ENCODE peak calls at places on chromosomes 6 and 20, in six cellular contexts. C is adrenal gland, H is spleen, B is esophagus squamous epithelium, P is stomach, D is A549. M is an unnamed sample.

GRCh38 chr6:121055572-121056163 is 278.6 kb downstream of the TBC1D32 start:
- DNase-seq in C (no peak), H (no peak), B (no peak), P (no peak), D (peak), M (no peak)

GRCh38 chr6:134352786-134353480 is 35.0 kb upstream of the SGK1 start:
- DNase-seq in C (no peak), H (no peak), B (no peak), P (no peak), D (no peak), M (no peak)

GRCh38 chr6:160973311-160973710 is 18.3 kb upstream of the MAP3K4 start:
- DNase-seq in C (peak), H (no peak), B (no peak), P (no peak), D (no peak), M (peak)

GRCh38 chr6:1415416-1416063 is 26.2 kb downstream of the FOXF2 start:
- DNase-seq in C (no peak), H (no peak), B (no peak), P (no peak), D (no peak), M (no peak)

GRCh38 chr6:165906-166305 is 126.4 kb upstream of the DUSP22 start:
- DNase-seq in C (no peak), H (no peak), B (no peak), P (no peak), D (no peak), M (no peak)

GRCh38 chr20:25270829-25271251 is 23.0 kb downstream of the PYGB start:
- DNase-seq in C (peak), H (peak), B (no peak), P (peak), D (no peak), M (peak)

GRCh38 chr6:167550936-167551633 is 226.2 kb downstream of the TTLL2 start:
- DNase-seq in C (peak), H (peak), B (no peak), P (peak), D (no peak), M (peak)

GRCh38 chr20:35558981-35559693 is 17.3 kb downstream of the ERGIC3 start:
- DNase-seq in C (no peak), H (no peak), B (no peak), P (no peak), D (no peak), M (no peak)

GRCh38 chr6:67792996-67793395 is 842.1 kb upstream of the ADGRB3 start:
- DNase-seq in C (no peak), H (no peak), B (no peak), P (no peak), D (no peak), M (no peak)

GRCh38 chr20:9177278-9177677 is 108.4 kb downstream of the PLCB4 start:
- DNase-seq in C (no peak), H (no peak), B (no peak), P (no peak), D (peak), M (no peak)

GRCh38 chr6:160534050-160534696 is 129.9 kb downstream of the LPA start:
- DNase-seq in C (peak), H (peak), B (no peak), P (peak), D (peak), M (peak)

GRCh38 chr6:131979515-131980337 is 28.6 kb upstream of the CCN2 start:
- DNase-seq in C (no peak), H (no peak), B (no peak), P (no peak), D (no peak), M (no peak)

GRCh38 chr6:143678980-143679379 is 1.2 kb downstream of the PHACTR2 start:
- DNase-seq in C (no peak), H (no peak), B (no peak), P (no peak), D (no peak), M (no peak)

GRCh38 chr6:124937645-124938044 is 24.6 kb upstream of the RNF217 start:
- DNase-seq in C (no peak), H (no peak), B (no peak), P (no peak), D (no peak), M (no peak)

GRCh38 chr6:35468181-35468979 is at the start of gene RPL10A:
- DNase-seq in C (peak), H (peak), B (peak), P (peak), D (peak), M (peak)
- TF ChIP-seq POLR2A in C (peak), H (peak), B (peak), P (peak), D (peak), M (no peak)

DNA sequence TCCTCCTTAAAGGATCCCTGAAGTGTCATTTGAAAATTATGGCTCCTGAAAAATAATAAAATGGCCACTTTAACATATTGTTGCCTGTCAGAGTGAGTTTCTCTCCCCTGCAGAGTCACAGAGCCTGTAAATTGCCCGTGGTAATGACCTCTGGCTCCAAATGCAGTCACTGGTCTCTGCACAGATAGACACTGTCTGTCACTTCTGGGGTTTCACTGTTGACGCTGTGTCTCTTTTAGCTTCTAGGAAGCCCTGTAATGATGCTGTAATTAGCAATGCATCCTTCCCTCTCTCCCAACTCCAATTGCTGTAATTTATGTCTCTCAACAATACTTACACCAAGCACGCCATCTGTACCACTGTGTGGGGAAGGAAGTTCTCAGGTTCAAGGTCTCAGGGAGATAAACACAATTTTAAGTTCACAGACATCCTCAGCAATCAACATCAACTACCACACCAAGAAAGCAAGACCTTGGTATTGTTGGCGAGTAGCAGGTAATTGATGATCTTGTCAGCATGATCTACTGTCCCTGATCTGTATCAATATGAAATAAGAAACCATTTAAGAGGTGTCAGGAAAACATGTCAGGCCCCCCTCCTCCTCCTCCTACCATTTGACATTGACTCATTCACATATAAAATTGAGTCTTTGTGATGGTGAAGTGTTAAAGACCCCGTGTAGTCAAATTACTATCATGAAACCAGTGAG is 91.2 kb upstream of the SULF2 start:
- DNase-seq in C (no peak), H (no peak), B (no peak), P (no peak), D (no peak), M (no peak)
- H3K4me3 ChIP-seq in C (no peak), H (no peak), B (no peak), P (no peak), D (no peak), M (no peak)

GRCh38 chr6:36128793-36129192 is 1.5 kb upstream of the MAPK13 start:
- DNase-seq in C (no peak), H (no peak), B (no peak), P (no peak), D (no peak), M (no peak)

GRCh38 chr6:36128073-36128472 is 2.2 kb upstream of the MAPK13 start:
- DNase-seq in C (no peak), H (no peak), B (no peak), P (no peak), D (no peak), M (no peak)

GRCh38 chr6:36130672-36131516 is 581 bp downstream of the MAPK13 start:
- DNase-seq in C (peak), H (peak), B (no peak), P (peak), D (no peak), M (peak)

GRCh38 chr6:36131517-36132220 is 1.4 kb downstream of the MAPK13 start:
- DNase-seq in C (peak), H (peak), B (no peak), P (peak), D (no peak), M (no peak)

GRCh38 chr6:36129889-36130671 is at the start of gene MAPK13:
- DNase-seq in C (no peak), H (peak), B (no peak), P (peak), D (no peak), M (no peak)
- TF ChIP-seq POLR2A in C (peak), H (no peak), B (peak), P (no peak), D (no peak), M (no peak)

DNA sequence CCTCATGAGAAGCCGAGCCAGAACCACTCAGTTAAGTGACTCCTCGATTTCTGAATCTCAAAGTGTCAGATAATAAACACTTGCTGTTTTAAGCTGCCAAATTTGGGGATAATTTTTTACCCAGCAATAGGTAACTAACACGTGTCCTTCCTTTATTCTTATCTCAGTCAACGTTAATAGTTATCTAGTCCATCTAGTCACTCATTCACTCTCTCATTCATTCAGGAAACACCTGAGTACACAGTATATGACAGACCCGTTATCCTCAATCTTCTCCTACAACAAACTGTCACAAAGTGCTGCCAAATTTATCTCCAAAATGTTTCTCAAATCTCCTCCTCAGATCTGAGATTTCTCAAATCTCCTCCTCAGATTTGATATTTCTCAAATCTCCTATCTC is 13.1 kb downstream of the FAM184A start:
- DNase-seq in C (no peak), H (no peak), B (no peak), P (no peak), D (no peak), M (no peak)
- H3K4me3 ChIP-seq in C (no peak), H (no peak), B (no peak), P (no peak), D (no peak), M (no peak)

GRCh38 chr6:52543729-52544324 is 33.0 kb downstream of the TRAM2 start:
- DNase-seq in C (no peak), H (no peak), B (no peak), P (no peak), D (peak), M (peak)
- TF ChIP-seq POLR2A in C (no peak), H (no peak), B (no peak), P (no peak), D (no peak), M (no peak)

GRCh38 chr6:25169551-25170335 is 109.4 kb upstream of the CARMIL1 start:
- DNase-seq in C (no peak), H (no peak), B (no peak), P (no peak), D (no peak), M (no peak)

GRCh38 chr6:25168637-25169036 is 110.5 kb upstream of the CARMIL1 start:
- DNase-seq in C (no peak), H (no peak), B (no peak), P (no peak), D (no peak), M (no peak)

GRCh38 chr6:25165181-25165580 is 114.0 kb upstream of the CARMIL1 start:
- DNase-seq in C (no peak), H (no peak), B (no peak), P (no peak), D (no peak), M (no peak)

GRCh38 chr6:25166955-25167753 is 112.0 kb upstream of the CARMIL1 start:
- DNase-seq in C (no peak), H (no peak), B (no peak), P (no peak), D (no peak), M (no peak)

GRCh38 chr6:25165817-25166216 is 113.4 kb upstream of the CARMIL1 start:
- DNase-seq in C (no peak), H (no peak), B (no peak), P (no peak), D (no peak), M (no peak)
- H3K4me3 ChIP-seq in C (no peak), H (no peak), B (no peak), P (no peak), D (no peak), M (peak)

DNA sequence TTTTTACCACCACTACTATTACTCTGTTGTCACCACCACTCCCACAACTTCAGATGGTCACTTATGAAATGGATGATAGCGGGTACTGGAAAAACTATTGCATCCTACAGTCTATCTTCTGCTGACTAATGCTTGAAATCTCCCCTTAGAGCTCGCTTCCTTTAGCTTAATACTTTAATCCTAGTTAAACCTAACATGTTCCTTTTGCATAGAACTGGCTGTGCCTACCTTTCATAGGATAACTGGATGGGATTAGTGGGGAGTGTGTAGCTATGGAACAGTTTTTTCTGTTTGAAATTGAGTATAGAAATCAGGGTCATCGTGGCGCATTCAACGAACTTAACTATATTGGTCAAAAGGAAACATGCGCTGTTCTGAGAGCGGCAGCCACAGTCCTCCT is 294.7 kb downstream of the FARS2 start:
- DNase-seq in C (no peak), H (no peak), B (no peak), P (no peak), D (no peak), M (no peak)
- TF ChIP-seq POLR2A in C (no peak), H (no peak), B (no peak), P (no peak), D (no peak), M (no peak)

GRCh38 chr20:63977392-63978276 is 1.8 kb downstream of the SAMD10 start:
- DNase-seq in C (no peak), H (peak), B (no peak), P (no peak), D (peak), M (no peak)
- H3K4me3 ChIP-seq in C (no peak), H (no peak), B (no peak), P (no peak), D (no peak), M (no peak)

DNA sequence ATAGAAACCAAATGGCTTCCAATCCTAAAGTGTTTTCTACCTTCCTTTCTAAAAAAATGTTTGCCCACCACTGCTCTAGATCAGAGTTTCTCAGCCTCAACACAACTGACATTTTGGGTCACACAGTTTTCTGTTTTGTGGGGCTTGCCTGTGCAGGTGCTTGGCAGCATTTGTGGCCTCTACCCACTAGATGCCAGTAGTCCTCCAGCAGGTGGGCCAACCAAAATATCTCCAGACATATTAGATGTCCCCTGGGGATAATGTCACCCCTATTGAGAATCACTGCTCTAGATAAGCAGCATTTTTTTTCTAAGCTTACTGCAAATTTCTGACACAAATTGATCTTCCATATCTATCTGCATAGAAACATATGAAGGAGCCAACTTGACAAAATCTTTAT is 26.3 kb upstream of the EPM2A start:
- DNase-seq in C (no peak), H (no peak), B (no peak), P (no peak), D (no peak), M (no peak)
- TF ChIP-seq POLR2A in C (no peak), H (no peak), B (no peak), P (no peak), D (no peak), M (no peak)